ENCODE peak calls at places on chromosome 15, in five cellular contexts. N is upper lobe of left lung, Y is HepG2, L is K562, F is GM12878. X is an unnamed sample.

GRCh38 chr15:64222573-64223361 is 59.9 kb upstream of the PPIB start:
- ATAC-seq in F (no peak), N (no peak), L (peak; percentile 77), Y (no peak), X (no peak)

GRCh38 chr15:58980351-58980939 is 7.0 kb upstream of the RNF111 start:
- ATAC-seq in Y (no peak), L (peak; percentile 57), N (peak; percentile 71), F (peak; percentile 39), X (no peak)

GRCh38 chr15:73857193-73857920 is 16.0 kb upstream of the TBC1D21 start:
- ATAC-seq in Y (no peak), F (no peak), L (no peak), N (no peak), X (no peak)

GRCh38 chr15:99702895-99703602 is 30.2 kb downstream of the LYSMD4 start:
- ATAC-seq in L (no peak), N (peak; percentile 54), Y (no peak), F (peak; percentile 8), X (peak; percentile 18)

GRCh38 chr15:38660726-38661125 is 96.1 kb upstream of the RASGRP1 start:
- ATAC-seq in L (no peak), Y (no peak), F (peak; percentile 67), N (no peak), X (no peak)

GRCh38 chr15:99426431-99427105 is 139.2 kb upstream of the MEF2A start:
- ATAC-seq in L (no peak), Y (no peak), F (no peak), N (no peak), X (no peak)

GRCh38 chr15:64842099-64842940 is 605 bp downstream of the PLEKHO2 start:
- ATAC-seq in Y (peak; percentile 2), N (peak; percentile 20), L (peak; percentile 6), F (no peak), X (no peak)

GRCh38 chr15:83890584-83890983 is 236.7 kb downstream of the ADAMTSL3 start:
- ATAC-seq in Y (no peak), F (no peak), N (no peak), L (no peak), X (peak; percentile 89)

GRCh38 chr15:83118291-83118827 is 10.9 kb downstream of the TM6SF1 start:
- ATAC-seq in L (peak; percentile 47), N (no peak), F (no peak), Y (no peak), X (no peak)

DNA sequence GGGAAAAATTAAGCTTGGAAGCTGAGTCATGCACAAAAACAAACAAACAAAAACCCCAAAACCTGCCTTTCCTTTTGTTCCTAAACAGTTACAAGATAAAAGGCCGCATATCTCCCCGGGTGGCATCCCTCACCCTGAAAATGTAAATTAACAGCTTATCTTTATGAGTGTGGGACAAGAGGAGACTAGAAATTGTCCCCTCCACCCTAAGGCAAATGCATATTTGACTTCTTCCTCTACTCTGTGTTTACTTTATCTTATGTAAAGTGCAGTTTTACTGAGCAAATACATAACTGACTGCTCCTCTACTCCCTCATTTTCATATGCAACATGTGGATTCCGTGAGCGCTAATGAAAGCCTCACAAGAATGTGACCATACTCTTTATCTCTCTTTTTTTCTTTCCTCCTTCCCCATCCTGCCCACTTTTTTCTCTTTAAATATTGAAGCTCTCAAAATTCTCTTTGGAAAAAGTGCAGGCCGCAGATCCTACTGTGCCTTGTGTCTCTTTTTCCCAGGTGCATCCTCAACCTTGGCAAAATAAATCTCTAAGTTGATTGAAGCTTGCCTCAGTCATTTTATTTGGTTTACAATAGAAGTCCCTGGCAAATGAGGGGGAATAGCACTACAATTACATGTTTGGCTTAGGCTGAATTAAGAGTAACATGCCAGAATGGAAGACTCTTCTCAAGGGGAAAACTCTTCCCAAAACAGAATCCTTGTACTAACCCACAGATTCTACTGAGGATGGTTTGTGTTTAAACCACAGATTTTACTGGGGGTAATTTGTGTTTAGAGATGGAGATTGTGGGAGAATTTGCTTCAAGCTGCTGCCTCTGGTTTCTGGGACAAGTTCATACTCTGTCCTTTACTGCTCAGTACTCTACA is 72.7 kb upstream of the WDR72 start:
- ATAC-seq in L (no peak), F (no peak), N (no peak), Y (peak; percentile 73), X (no peak)
- TF ChIP-seq EP300 in L (no peak), F (no peak), N (no peak), Y (peak; percentile 93), X (no peak)

DNA sequence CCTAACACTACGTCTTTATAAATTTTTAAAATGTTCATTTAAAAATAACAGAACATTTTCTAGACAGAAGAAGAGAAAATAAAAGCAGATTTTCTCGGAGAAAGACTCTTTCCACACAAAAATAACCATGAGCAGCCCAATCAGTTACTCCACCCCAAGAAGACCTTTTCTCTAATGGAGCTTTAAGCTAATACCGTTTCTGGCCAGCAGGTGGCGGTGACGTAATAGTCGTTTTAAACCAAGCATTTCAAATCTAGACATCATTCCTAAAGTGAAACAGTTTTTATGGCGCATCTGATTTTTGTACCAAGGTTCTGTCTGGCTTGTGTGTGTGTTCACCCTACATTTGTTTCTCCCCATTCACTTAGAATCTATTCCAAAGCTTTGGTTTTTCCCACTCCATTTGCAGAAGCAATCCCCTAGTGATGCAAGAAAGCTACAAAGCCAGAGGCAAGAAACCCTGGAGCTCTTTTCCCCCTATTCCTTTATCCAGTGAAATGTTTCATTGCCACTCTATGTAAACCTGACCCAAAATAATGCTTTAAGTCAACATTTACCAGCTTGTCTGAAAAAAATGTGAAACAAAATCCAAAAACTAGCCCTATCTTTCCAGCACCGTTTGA is 336.7 kb upstream of the IGF1R start:
- ATAC-seq in Y (peak; percentile 56), L (peak; percentile 74), F (peak; percentile 66), N (peak; percentile 84), X (peak; percentile 57)
- TF ChIP-seq POLR2AphosphoS5 in Y (no peak), L (no peak), F (no peak), N (no peak), X (no peak)

GRCh38 chr15:79640206-79640605 is 208.1 kb downstream of the MINAR1 start:
- ATAC-seq in F (no peak), Y (no peak), L (no peak), N (peak; percentile 31), X (no peak)
- TF ChIP-seq EP300 in F (no peak), Y (no peak), L (no peak), N (no peak), X (no peak)

GRCh38 chr15:25682349-25682748 is 180.8 kb downstream of the ATP10A start:
- ATAC-seq in Y (no peak), L (no peak), N (no peak), F (no peak), X (peak; percentile 58)

GRCh38 chr15:25683911-25684310 is 179.2 kb downstream of the ATP10A start:
- ATAC-seq in F (no peak), N (no peak), Y (peak; percentile 35), L (peak; percentile 48), X (no peak)

GRCh38 chr15:25683415-25683814 is 179.7 kb downstream of the ATP10A start:
- ATAC-seq in L (no peak), N (no peak), Y (no peak), F (no peak), X (no peak)

GRCh38 chr15:25685216-25685569 is 177.9 kb downstream of the ATP10A start:
- ATAC-seq in N (no peak), Y (no peak), L (no peak), F (no peak), X (no peak)

GRCh38 chr15:25684521-25685215 is 178.5 kb downstream of the ATP10A start:
- ATAC-seq in N (peak; percentile 82), Y (no peak), F (no peak), L (no peak), X (peak; percentile 75)
- TF ChIP-seq POLR2AphosphoS5 in N (peak; percentile 6), Y (no peak), F (no peak), L (no peak), X (peak; percentile 70)

DNA sequence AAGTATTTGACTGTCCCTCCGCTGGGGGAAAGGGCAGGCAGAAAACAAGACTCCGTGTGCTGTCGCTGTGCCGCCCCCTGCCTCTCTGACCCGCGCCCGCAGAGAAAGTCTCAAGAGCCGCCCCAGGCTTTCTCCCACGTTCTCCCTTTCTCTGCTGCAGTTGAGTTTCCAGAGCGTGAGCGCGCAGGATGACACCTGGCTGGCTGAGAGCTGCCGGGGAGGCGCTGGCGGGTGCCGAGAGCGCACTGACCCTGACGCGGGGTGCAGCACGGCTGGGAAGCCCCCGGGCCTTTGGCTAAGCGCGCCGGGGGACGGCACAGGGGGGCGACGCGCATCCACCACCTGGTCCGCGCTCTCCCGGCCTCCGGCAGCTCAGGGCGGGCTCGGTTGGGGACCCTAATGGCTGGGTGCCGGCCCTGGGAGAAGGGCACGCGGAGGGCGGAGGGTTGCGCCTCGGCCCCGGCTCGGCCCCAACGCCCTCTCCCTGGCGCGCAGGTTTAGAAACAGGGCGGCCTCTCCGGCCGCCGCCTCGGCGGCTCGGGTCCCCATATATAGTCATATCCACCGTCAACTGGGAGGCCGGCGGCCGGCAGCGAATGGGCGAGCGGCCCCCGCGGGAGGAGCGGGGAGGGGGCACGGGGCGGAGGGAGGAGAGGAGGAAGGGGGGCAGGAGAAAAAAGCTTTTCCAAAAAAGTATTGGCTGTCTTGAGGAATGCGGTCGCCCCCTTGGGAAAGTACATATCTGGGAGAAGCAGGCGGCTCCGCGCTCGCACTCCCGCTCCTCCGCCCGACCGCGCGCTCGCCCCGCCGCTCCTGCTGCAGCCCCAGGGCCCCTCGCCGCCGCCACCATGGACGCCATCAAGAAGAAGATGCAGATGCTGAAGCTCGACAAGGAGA is at the start of gene TPM1:
- ATAC-seq in N (peak; percentile 89), F (peak; percentile 57), Y (peak; percentile 89), L (no peak), X (peak; percentile 83)
- TF ChIP-seq EP300 in N (no peak), F (no peak), Y (no peak), L (no peak), X (peak; percentile 24)

GRCh38 chr15:85582076-85582718 is 201.8 kb downstream of the AKAP13 start:
- ATAC-seq in Y (no peak), L (no peak), F (peak; percentile 5), N (peak; percentile 56), X (peak; percentile 48)

GRCh38 chr15:85581495-85581894 is 201.1 kb downstream of the AKAP13 start:
- ATAC-seq in Y (no peak), N (peak; percentile 69), F (no peak), L (no peak), X (peak; percentile 46)

GRCh38 chr15:85584791-85585360 is 204.5 kb downstream of the AKAP13 start:
- ATAC-seq in N (no peak), L (no peak), F (peak; percentile 46), Y (no peak), X (no peak)

GRCh38 chr15:85582719-85583089 is 202.3 kb downstream of the AKAP13 start:
- ATAC-seq in Y (no peak), L (peak; percentile 80), F (peak; percentile 51), N (peak; percentile 61), X (peak; percentile 65)

DNA sequence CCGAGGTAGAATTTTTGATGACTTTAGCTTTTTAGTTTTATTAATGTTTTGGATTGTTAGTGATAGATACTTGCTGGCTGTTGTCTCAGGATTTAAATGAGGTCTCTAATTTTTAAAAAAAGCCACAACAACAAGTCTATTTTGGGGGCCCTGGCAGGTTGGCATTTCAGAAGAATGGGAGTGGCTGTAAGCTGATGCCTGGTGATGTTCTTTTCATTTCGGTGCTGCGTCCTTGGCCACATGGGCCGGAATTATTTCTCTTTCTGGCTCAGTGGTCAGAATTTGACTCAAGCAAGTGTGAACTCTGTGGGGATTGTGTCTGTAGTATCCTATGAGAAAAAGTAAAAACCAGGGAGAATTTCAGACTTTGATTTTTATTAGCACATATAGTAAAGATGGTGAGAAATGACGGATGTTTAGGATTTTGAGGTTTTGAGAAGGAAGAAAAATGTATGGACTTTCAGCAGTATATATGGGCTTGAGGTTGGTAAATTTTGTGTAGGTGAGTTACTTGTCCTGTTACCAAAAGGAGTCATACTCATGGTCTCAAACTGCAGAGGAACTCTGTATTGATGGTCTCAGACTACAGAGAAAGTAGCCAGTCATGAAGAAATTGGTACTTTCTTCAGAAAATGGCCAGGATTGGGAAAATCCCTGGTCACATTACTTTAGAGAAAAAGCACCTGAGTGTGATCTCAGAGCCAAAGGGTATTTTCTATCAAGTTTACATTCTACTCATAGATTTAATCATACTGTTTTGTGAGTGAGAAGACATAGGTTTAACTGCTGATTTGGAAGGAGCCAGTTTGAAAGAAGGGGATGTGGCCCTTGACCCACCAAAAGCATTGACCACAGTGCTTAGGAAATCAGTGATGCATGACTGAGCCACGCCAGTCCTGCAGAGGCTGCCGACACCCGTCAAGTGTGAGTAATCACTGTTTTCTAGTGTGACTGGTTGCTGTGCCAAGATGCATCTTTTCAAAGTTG is 203.3 kb downstream of the AKAP13 start:
- ATAC-seq in Y (no peak), N (peak; percentile 45), F (peak; percentile 84), L (no peak), X (peak; percentile 27)
- TF ChIP-seq POLR2AphosphoS5 in Y (no peak), N (peak; percentile 76), F (peak; percentile 68), L (no peak), X (no peak)